ENCODE peak calls at places on chromosome 9, in five cellular contexts. One of them, this sample, is unnamed.
A peak's percentile ranks its signal among the peaks of the same experiment; 100 is the strongest.

GRCh38 chr9:89940625-89941024 is 335.8 kb downstream of the GADD45G start:
- DNase-seq in occipital lobe: no peak
- DNase-seq in stimulated activated CD4-positive, alpha-beta T cell treated with anti-CD3 and anti-CD28 coated beads, TNF-alpha, amount 100 ng/mL, for 48 hours: no peak
- DNase-seq in ureter: no peak
- DNase-seq in GM03348: no peak
- DNase-seq in this sample: no peak

GRCh38 chr9:130262061-130262745 is 3.4 kb upstream of the HMCN2 start:
- DNase-seq in occipital lobe: no peak
- DNase-seq in stimulated activated CD4-positive, alpha-beta T cell treated with anti-CD3 and anti-CD28 coated beads, TNF-alpha, amount 100 ng/mL, for 48 hours: no peak
- DNase-seq in ureter: no peak
- DNase-seq in GM03348: no peak
- DNase-seq in this sample: peak; percentile 38

GRCh38 chr9:120922404-120923173 is 4.0 kb downstream of the TRAF1 start:
- DNase-seq in occipital lobe: no peak
- DNase-seq in stimulated activated CD4-positive, alpha-beta T cell treated with anti-CD3 and anti-CD28 coated beads, TNF-alpha, amount 100 ng/mL, for 48 hours: no peak
- DNase-seq in ureter: no peak
- DNase-seq in GM03348: no peak
- DNase-seq in this sample: no peak

GRCh38 chr9:106958955-106959657 is 96.1 kb downstream of the ZNF462 start:
- DNase-seq in occipital lobe: no peak
- DNase-seq in stimulated activated CD4-positive, alpha-beta T cell treated with anti-CD3 and anti-CD28 coated beads, TNF-alpha, amount 100 ng/mL, for 48 hours: no peak
- DNase-seq in ureter: no peak
- DNase-seq in GM03348: peak; percentile 15
- DNase-seq in this sample: no peak

GRCh38 chr9:113454914-113455761 is 8.4 kb upstream of the RGS3 start:
- DNase-seq in occipital lobe: no peak
- DNase-seq in stimulated activated CD4-positive, alpha-beta T cell treated with anti-CD3 and anti-CD28 coated beads, TNF-alpha, amount 100 ng/mL, for 48 hours: no peak
- DNase-seq in ureter: peak; percentile 57
- DNase-seq in GM03348: peak; percentile 72
- DNase-seq in this sample: peak; percentile 89

GRCh38 chr9:135600296-135600805 is 38.8 kb downstream of the PAEP start:
- DNase-seq in occipital lobe: no peak
- DNase-seq in stimulated activated CD4-positive, alpha-beta T cell treated with anti-CD3 and anti-CD28 coated beads, TNF-alpha, amount 100 ng/mL, for 48 hours: no peak
- DNase-seq in ureter: no peak
- DNase-seq in GM03348: no peak
- DNase-seq in this sample: no peak

GRCh38 chr9:127853312-127854168 is 918 bp downstream of the ENG start:
- DNase-seq in occipital lobe: no peak
- DNase-seq in stimulated activated CD4-positive, alpha-beta T cell treated with anti-CD3 and anti-CD28 coated beads, TNF-alpha, amount 100 ng/mL, for 48 hours: no peak
- DNase-seq in ureter: no peak
- DNase-seq in GM03348: peak; percentile 68
- DNase-seq in this sample: peak; percentile 80

GRCh38 chr9:35808433-35808832 is 3.6 kb downstream of the SPAG8 start:
- DNase-seq in occipital lobe: no peak
- DNase-seq in stimulated activated CD4-positive, alpha-beta T cell treated with anti-CD3 and anti-CD28 coated beads, TNF-alpha, amount 100 ng/mL, for 48 hours: no peak
- DNase-seq in ureter: no peak
- DNase-seq in GM03348: no peak
- DNase-seq in this sample: no peak

GRCh38 chr9:96655198-96655851 is at the start of gene PRXL2C:
- DNase-seq in occipital lobe: peak; percentile 50
- DNase-seq in stimulated activated CD4-positive, alpha-beta T cell treated with anti-CD3 and anti-CD28 coated beads, TNF-alpha, amount 100 ng/mL, for 48 hours: peak; percentile 62
- DNase-seq in ureter: peak; percentile 86
- DNase-seq in GM03348: peak; percentile 89
- DNase-seq in this sample: peak; percentile 68

GRCh38 chr9:69976165-69976564 is 67.5 kb upstream of the MAMDC2 start:
- DNase-seq in occipital lobe: no peak
- DNase-seq in stimulated activated CD4-positive, alpha-beta T cell treated with anti-CD3 and anti-CD28 coated beads, TNF-alpha, amount 100 ng/mL, for 48 hours: no peak
- DNase-seq in ureter: no peak
- DNase-seq in GM03348: peak; percentile 82
- DNase-seq in this sample: peak; percentile 73

GRCh38 chr9:38301376-38302106 is 91.0 kb upstream of the ALDH1B1 start:
- DNase-seq in occipital lobe: no peak
- DNase-seq in stimulated activated CD4-positive, alpha-beta T cell treated with anti-CD3 and anti-CD28 coated beads, TNF-alpha, amount 100 ng/mL, for 48 hours: no peak
- DNase-seq in ureter: no peak
- DNase-seq in GM03348: no peak
- DNase-seq in this sample: no peak

GRCh38 chr9:78775211-78775610 is 478.3 kb downstream of the PSAT1 start:
- DNase-seq in occipital lobe: no peak
- DNase-seq in stimulated activated CD4-positive, alpha-beta T cell treated with anti-CD3 and anti-CD28 coated beads, TNF-alpha, amount 100 ng/mL, for 48 hours: no peak
- DNase-seq in ureter: no peak
- DNase-seq in GM03348: no peak
- DNase-seq in this sample: no peak

GRCh38 chr9:109766351-109766750 is 13.6 kb upstream of the PALM2AKAP2 start:
- DNase-seq in occipital lobe: no peak
- DNase-seq in stimulated activated CD4-positive, alpha-beta T cell treated with anti-CD3 and anti-CD28 coated beads, TNF-alpha, amount 100 ng/mL, for 48 hours: no peak
- DNase-seq in ureter: no peak
- DNase-seq in GM03348: peak; percentile 66
- DNase-seq in this sample: peak; percentile 11

GRCh38 chr9:115036691-115037090 is 81.3 kb downstream of the TNC start:
- DNase-seq in occipital lobe: no peak
- DNase-seq in stimulated activated CD4-positive, alpha-beta T cell treated with anti-CD3 and anti-CD28 coated beads, TNF-alpha, amount 100 ng/mL, for 48 hours: no peak
- DNase-seq in ureter: no peak
- DNase-seq in GM03348: no peak
- DNase-seq in this sample: no peak

GRCh38 chr9:115891929-115892328 is 261.7 kb upstream of the PAPPA start:
- DNase-seq in occipital lobe: no peak
- DNase-seq in stimulated activated CD4-positive, alpha-beta T cell treated with anti-CD3 and anti-CD28 coated beads, TNF-alpha, amount 100 ng/mL, for 48 hours: no peak
- DNase-seq in ureter: no peak
- DNase-seq in GM03348: peak; percentile 20
- DNase-seq in this sample: no peak

GRCh38 chr9:128920381-128921058 is at the start of gene PHYHD1:
- DNase-seq in occipital lobe: peak; percentile 68
- DNase-seq in stimulated activated CD4-positive, alpha-beta T cell treated with anti-CD3 and anti-CD28 coated beads, TNF-alpha, amount 100 ng/mL, for 48 hours: no peak
- DNase-seq in ureter: no peak
- DNase-seq in GM03348: peak; percentile 65
- DNase-seq in this sample: no peak

GRCh38 chr9:133864011-133864410 is 125.9 kb upstream of the SARDH start:
- DNase-seq in occipital lobe: no peak
- DNase-seq in stimulated activated CD4-positive, alpha-beta T cell treated with anti-CD3 and anti-CD28 coated beads, TNF-alpha, amount 100 ng/mL, for 48 hours: no peak
- DNase-seq in ureter: no peak
- DNase-seq in GM03348: no peak
- DNase-seq in this sample: peak; percentile 90

GRCh38 chr9:811101-811531 is 30.4 kb upstream of the DMRT1 start:
- DNase-seq in occipital lobe: no peak
- DNase-seq in stimulated activated CD4-positive, alpha-beta T cell treated with anti-CD3 and anti-CD28 coated beads, TNF-alpha, amount 100 ng/mL, for 48 hours: no peak
- DNase-seq in ureter: no peak
- DNase-seq in GM03348: no peak
- DNase-seq in this sample: no peak

GRCh38 chr9:86405926-86406325 is 51.7 kb upstream of the TUT7 start:
- DNase-seq in occipital lobe: peak; percentile 60
- DNase-seq in stimulated activated CD4-positive, alpha-beta T cell treated with anti-CD3 and anti-CD28 coated beads, TNF-alpha, amount 100 ng/mL, for 48 hours: peak; percentile 7
- DNase-seq in ureter: no peak
- DNase-seq in GM03348: peak; percentile 74
- DNase-seq in this sample: peak; percentile 78

GRCh38 chr9:38311382-38312270 is 80.9 kb upstream of the ALDH1B1 start:
- DNase-seq in occipital lobe: no peak
- DNase-seq in stimulated activated CD4-positive, alpha-beta T cell treated with anti-CD3 and anti-CD28 coated beads, TNF-alpha, amount 100 ng/mL, for 48 hours: no peak
- DNase-seq in ureter: no peak
- DNase-seq in GM03348: peak; percentile 31
- DNase-seq in this sample: no peak

This sample was measured in trophoblast cell.